ENCODE peak calls at places on chromosomes 2 and 18, in nine cellular contexts. S is A549, Q is stomach, Y is ovary, U is K562, J is HepG2, W is upper lobe of left lung, T is H1, I is sigmoid colon. R is an unnamed sample.
A peak's percentile ranks its signal among the peaks of the same experiment; 100 is the strongest.

GRCh38 chr2:172710584-172711024 is 25.0 kb upstream of the RAPGEF4 start:
- DNase-seq in Y (peak; percentile 24), I (no peak), W (no peak), U (peak; percentile 37), T (peak; percentile 52), S (peak; percentile 66), Q (no peak), J (peak; percentile 25), R (no peak)

GRCh38 chr18:23593720-23594119 is 7.4 kb upstream of the NPC1 start:
- DNase-seq in U (no peak), S (peak; percentile 72), T (no peak), Y (no peak), W (no peak), Q (no peak), I (no peak), J (no peak), R (no peak)

GRCh38 chr2:142220901-142221300 is 90.1 kb upstream of the LRP1B start:
- DNase-seq in Y (no peak), W (no peak), J (no peak), Q (no peak), T (no peak), I (no peak), U (no peak), S (no peak), R (no peak)

GRCh38 chr2:199704358-199705238 is 146.4 kb downstream of the FTCDNL1 start:
- DNase-seq in S (peak; percentile 52), J (peak; percentile 53), I (no peak), U (peak; percentile 41), T (peak; percentile 59), W (no peak), Q (no peak), Y (no peak), R (no peak)

GRCh38 chr2:129803067-129803466 is 176.4 kb upstream of the RAB6C start:
- DNase-seq in I (no peak), Y (no peak), Q (no peak), W (no peak), S (no peak), U (no peak), T (no peak), J (no peak), R (no peak)

GRCh38 chr2:207185372-207185771 is 19.6 kb upstream of the KLF7 start:
- DNase-seq in W (no peak), I (no peak), J (no peak), Q (no peak), Y (no peak), U (no peak), T (no peak), S (no peak), R (no peak)

GRCh38 chr2:95266781-95267430 is 7.3 kb upstream of the PROM2 start:
- DNase-seq in Y (peak; percentile 6), U (no peak), W (no peak), S (no peak), I (no peak), Q (peak; percentile 7), T (peak; percentile 26), J (no peak), R (no peak)

GRCh38 chr2:235981629-235982028 is 186.6 kb downstream of the GBX2 start:
- DNase-seq in T (no peak), J (no peak), Y (no peak), I (no peak), W (no peak), Q (no peak), S (no peak), U (no peak), R (no peak)

GRCh38 chr18:22723741-22724140 is 209.4 kb upstream of the RBBP8 start:
- DNase-seq in T (no peak), Y (no peak), I (no peak), Q (no peak), U (no peak), S (no peak), W (no peak), J (no peak), R (no peak)

GRCh38 chr2:226423498-226423960 is 376.1 kb downstream of the IRS1 start:
- DNase-seq in Y (no peak), J (no peak), W (no peak), I (peak; percentile 69), Q (peak; percentile 26), U (no peak), T (no peak), S (no peak), R (no peak)

GRCh38 chr2:239169311-239170048 is 231.3 kb downstream of the HDAC4 start:
- DNase-seq in U (no peak), I (peak; percentile 62), J (no peak), Y (no peak), S (no peak), W (no peak), T (no peak), Q (no peak), R (peak; percentile 5)

GRCh38 chr18:66558773-66559172 is 45.1 kb downstream of the CDH19 start:
- DNase-seq in W (no peak), J (no peak), T (no peak), Q (no peak), U (no peak), S (no peak), Y (no peak), I (no peak), R (no peak)

GRCh38 chr2:38648107-38648761 is 17.7 kb upstream of the GALM start:
- DNase-seq in W (no peak), Q (no peak), T (no peak), Y (no peak), I (no peak), S (no peak), J (peak; percentile 40), U (no peak), R (no peak)

GRCh38 chr2:24970483-24971299 is 1.1 kb downstream of the DNAJC27 start:
- DNase-seq in W (peak; percentile 22), I (peak; percentile 65), Q (no peak), U (peak; percentile 50), Y (peak; percentile 43), T (no peak), S (peak; percentile 35), J (peak; percentile 18), R (no peak)

GRCh38 chr18:57837917-57838548 is 34.9 kb upstream of the ATP8B1 start:
- DNase-seq in S (no peak), T (no peak), Y (no peak), U (no peak), J (no peak), I (no peak), Q (no peak), W (no peak), R (no peak)

GRCh38 chr2:215880970-215881369 is 132.4 kb downstream of the MREG start:
- DNase-seq in I (no peak), Y (no peak), U (peak; percentile 45), W (no peak), J (no peak), S (no peak), Q (no peak), T (no peak), R (no peak)

GRCh38 chr2:79860233-79861058 is 347.6 kb downstream of the CTNNA2 start:
- DNase-seq in Y (no peak), T (no peak), S (peak; percentile 54), I (no peak), U (peak; percentile 13), Q (no peak), J (peak; percentile 53), W (no peak), R (no peak)

GRCh38 chr2:23285076-23285795 is 99.7 kb upstream of the KLHL29 start:
- DNase-seq in S (no peak), I (no peak), W (no peak), Y (no peak), Q (no peak), J (no peak), T (no peak), U (no peak), R (no peak)

GRCh38 chr18:79513381-79514081 is 117.8 kb downstream of the NFATC1 start:
- DNase-seq in J (no peak), T (no peak), Q (peak; percentile 18), S (no peak), U (no peak), I (peak; percentile 54), Y (no peak), W (peak; percentile 59), R (no peak)

GRCh38 chr2:241412144-241412543 is 56.1 kb downstream of the FARP2 start:
- DNase-seq in W (no peak), S (peak; percentile 12), Q (no peak), Y (no peak), T (no peak), I (no peak), U (peak; percentile 79), J (no peak), R (no peak)

DNA sequence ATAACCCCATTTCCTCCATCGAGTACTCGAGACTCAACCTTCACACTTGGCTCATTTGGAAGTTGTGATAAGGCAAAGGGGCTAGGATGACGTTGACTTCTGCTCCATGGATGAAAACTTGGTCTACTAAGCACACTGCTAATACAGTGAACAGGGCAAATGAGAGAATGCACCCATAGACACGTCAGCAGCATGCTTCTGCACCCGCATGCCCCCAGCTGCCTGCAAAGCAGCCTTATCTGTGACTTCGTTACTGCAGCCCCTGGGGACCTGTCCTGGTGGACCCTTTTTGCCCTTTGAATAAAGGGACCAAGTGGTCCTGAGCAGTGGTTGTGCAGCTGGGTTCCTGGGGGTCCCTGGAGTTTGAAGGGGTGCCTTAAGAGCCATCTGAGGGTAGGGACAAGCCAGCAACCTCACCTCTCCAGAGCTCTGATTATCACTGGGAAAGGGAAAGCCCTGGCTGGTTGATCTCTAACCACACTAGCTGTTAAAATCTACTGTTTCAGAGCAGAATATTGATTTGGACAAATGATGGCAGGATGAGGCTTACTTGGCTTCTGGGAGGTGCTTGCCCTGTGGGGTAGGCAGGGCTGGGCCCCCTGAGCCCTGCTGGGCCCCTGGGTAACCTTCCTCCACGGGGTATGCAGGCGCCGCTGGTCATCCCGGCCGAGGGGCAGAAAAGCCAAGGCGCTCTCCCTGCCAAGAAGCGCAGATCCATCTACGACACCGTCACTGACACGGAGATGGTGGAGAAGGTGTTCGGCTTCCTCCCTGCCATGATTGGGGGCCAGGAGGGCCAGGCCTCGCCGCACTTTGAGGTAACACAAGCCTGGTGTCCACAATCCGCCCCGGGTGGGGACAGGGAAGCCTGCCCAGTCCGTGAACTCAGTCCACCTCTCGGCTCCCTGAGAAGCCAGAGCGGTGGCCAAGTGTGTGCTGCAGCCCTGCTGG is 37.6 kb upstream of the GPR17 start:
- DNase-seq in U (no peak), J (no peak), Y (no peak), W (peak; percentile 72), T (no peak), Q (peak; percentile 18), S (no peak), I (peak; percentile 42), R (no peak)
- H3K4me1 ChIP-seq in U (no peaks in the 10 kb centered on the region), J (no peaks in the 10 kb centered on the region), Y (no peaks in the 10 kb centered on the region), W (no peaks in the 10 kb centered on the region), T (no peaks in the 10 kb centered on the region), Q (no peaks in the 10 kb centered on the region), S (no peaks in the 10 kb centered on the region), I (no peaks in the 10 kb centered on the region), R (no peaks in the 10 kb centered on the region)

GRCh38 chr18:26468931-26469340 is 79.4 kb downstream of the KCTD1 start:
- DNase-seq in I (no peak), W (no peak), S (peak; percentile 65), U (peak; percentile 69), J (peak; percentile 36), Q (no peak), Y (no peak), T (peak; percentile 73), R (no peak)
- H3K27ac ChIP-seq in I (no peak overlapping the region), W (no peak overlapping the region), S (peak overlapping the region; percentile 95), U (no peak overlapping the region), J (no peak overlapping the region), Q (no peak overlapping the region), Y (no peak overlapping the region), T (no peak overlapping the region), R (no peak overlapping the region)

GRCh38 chr2:233482616-233483015 is 84.0 kb downstream of the USP40 start:
- DNase-seq in W (no peak), S (no peak), Y (no peak), Q (no peak), I (no peak), U (no peak), J (no peak), T (no peak), R (no peak)
- TF ChIP-seq EP300 in W (no peak), S (no peak), Y (no peak), Q (no peak), I (no peak), U (no peak), J (no peak), T (no peak), R (no peak)

GRCh38 chr2:47890711-47891368 is 15.5 kb downstream of the FBXO11 start:
- DNase-seq in Q (no peak), W (no peak), S (no peak), T (no peak), U (no peak), Y (no peak), I (no peak), J (no peak), R (no peak)
- H3K4me1 ChIP-seq in Q (peaks cover 66% of the 10 kb centered on the region), W (peaks cover 40% of the 10 kb centered on the region), S (peaks cover 41% of the 10 kb centered on the region), T (peaks cover 7% of the 10 kb centered on the region), U (peaks cover 16% of the 10 kb centered on the region), Y (peaks cover 9% of the 10 kb centered on the region), I (no peaks in the 10 kb centered on the region), J (no peaks in the 10 kb centered on the region), R (peaks cover 81% of the 10 kb centered on the region)